ENCODE peak calls at places on chromosomes 1 and 21, in five cellular contexts. R is nephron progenitor cell, P is colonic mucosa, W is progenitor cell of endocrine pancreas, V is cardiac fibroblast. X is an unnamed sample.

GRCh38 chr1:147292012-147292411 is 49.5 kb downstream of the CHD1L start:
- DNase-seq in P (no peak), V (peak; percentile 62), W (no peak), R (no peak), X (no peak)

GRCh38 chr21:45874716-45875415 is 106.7 kb upstream of the COL6A1 start:
- DNase-seq in W (no peak), V (peak; percentile 97), P (peak; percentile 50), R (no peak), X (no peak)

GRCh38 chr1:188433428-188433827 is 1604.7 kb downstream of the PLA2G4A start:
- DNase-seq in W (no peak), R (no peak), P (no peak), V (no peak), X (no peak)

GRCh38 chr1:25754421-25755195 is 45.4 kb upstream of the SELENON start:
- DNase-seq in W (no peak), P (no peak), R (no peak), V (no peak), X (no peak)

GRCh38 chr1:246567258-246568235 is 1.3 kb downstream of the CNST start:
- DNase-seq in P (no peak), V (peak; percentile 83), R (no peak), W (no peak), X (no peak)

GRCh38 chr1:228062812-228063211 is 19.7 kb upstream of the ARF1 start:
- DNase-seq in W (no peak), P (no peak), V (no peak), R (no peak), X (no peak)

GRCh38 chr1:198253668-198254067 is 96.9 kb downstream of the NEK7 start:
- DNase-seq in P (no peak), V (peak; percentile 57), R (no peak), W (no peak), X (no peak)

GRCh38 chr1:164774413-164774812 is 215.4 kb downstream of the PBX1 start:
- DNase-seq in R (no peak), V (no peak), P (no peak), W (no peak), X (no peak)

GRCh38 chr1:55898191-55898590 is 681.2 kb downstream of the PLPP3 start:
- DNase-seq in P (no peak), W (no peak), V (peak; percentile 90), R (no peak), X (no peak)

GRCh38 chr1:223176437-223176836 is 33.4 kb upstream of the TLR5 start:
- DNase-seq in V (no peak), R (no peak), W (no peak), P (no peak), X (no peak)

GRCh38 chr1:28646040-28646439 is 2.4 kb upstream of the RNU11 start:
- DNase-seq in V (peak; percentile 13), P (no peak), R (no peak), W (no peak), X (no peak)

GRCh38 chr1:239657291-239657690 is 270.9 kb downstream of the CHRM3 start:
- DNase-seq in R (no peak), V (no peak), W (no peak), P (no peak), X (no peak)

GRCh38 chr1:205263580-205264190 is 35.9 kb downstream of the TMCC2 start:
- DNase-seq in P (no peak), R (no peak), W (no peak), V (peak; percentile 41), X (no peak)

GRCh38 chr1:60746278-60746761 is 336.0 kb upstream of the NFIA start:
- DNase-seq in P (no peak), R (peak; percentile 17), W (no peak), V (no peak), X (no peak)

GRCh38 chr1:46041551-46041950 is 90.9 kb downstream of the PIK3R3 start:
- DNase-seq in P (no peak), W (no peak), V (no peak), R (no peak), X (no peak)

GRCh38 chr1:207152792-207153434 is 48.9 kb downstream of the C4BPA start:
- DNase-seq in W (no peak), P (no peak), R (no peak), V (no peak), X (no peak)

GRCh38 chr1:89670168-89670567 is 37.2 kb downstream of the LRRC8C start:
- DNase-seq in R (no peak), P (no peak), W (no peak), V (peak; percentile 78), X (no peak)

GRCh38 chr1:2330511-2331199 is 60.7 kb downstream of the MORN1 start:
- DNase-seq in W (no peak), R (no peak), P (no peak), V (peak; percentile 87), X (no peak)

GRCh38 chr1:190126728-190127127 is 350.9 kb downstream of the BRINP3 start:
- DNase-seq in P (no peak), R (no peak), V (no peak), W (no peak), X (no peak)

GRCh38 chr1:201538618-201539551 is at the start of gene NAV1:
- DNase-seq in P (peak; percentile 55), W (peak; percentile 45), R (peak; percentile 80), V (peak; percentile 87), X (peak; percentile 63)

GRCh38 chr21:23574932-23575331 is 2032.3 kb downstream of the MRPL39 start:
- DNase-seq in V (no peak), W (no peak), P (no peak), R (no peak), X (no peak)

GRCh38 chr1:50700226-50701020 is 259.6 kb downstream of the FAF1 start:
- DNase-seq in R (no peak), P (no peak), W (no peak), V (no peak), X (peak; percentile 4)

GRCh38 chr1:191483997-191484396 is 674.3 kb upstream of the RGS18 start:
- DNase-seq in P (no peak), R (no peak), V (no peak), W (no peak), X (no peak)

GRCh38 chr1:182281541-182281940 is 110.0 kb downstream of the GLUL start:
- DNase-seq in R (no peak), W (no peak), V (no peak), P (no peak), X (no peak)

GRCh38 chr1:211518330-211519289 is 26.6 kb upstream of the RD3 start:
- DNase-seq in W (no peak), V (no peak), R (no peak), P (no peak), X (no peak)

DNA sequence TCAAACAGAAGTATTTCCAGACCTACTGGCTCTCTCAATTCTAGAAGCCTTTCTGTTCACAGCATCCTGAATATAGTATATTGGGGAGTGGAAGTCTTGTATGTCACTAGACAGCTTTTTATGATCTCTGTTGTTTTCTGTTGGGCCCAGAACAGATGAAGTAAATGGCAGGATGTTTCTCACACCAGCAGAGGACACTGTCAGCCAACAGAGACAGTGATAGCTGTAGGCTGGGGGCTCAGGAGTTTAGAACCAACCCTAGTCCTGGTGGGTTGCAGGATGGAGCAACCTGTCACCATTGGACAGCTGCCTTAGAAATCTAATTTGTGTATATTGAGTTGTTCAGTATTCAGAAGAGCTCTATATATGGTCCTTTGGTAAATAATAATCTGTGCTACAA is 16.9 kb downstream of the AGO1 start:
- DNase-seq in P (no peak), V (no peak), W (no peak), R (no peak), X (no peak)
- TF ChIP-seq CTCF in P (no peak), V (no peak), W (no peak), R (no peak), X (no peak)

GRCh38 chr21:40416572-40416971 is 430.4 kb downstream of the DSCAM start:
- DNase-seq in P (no peak), W (no peak), R (no peak), V (no peak), X (no peak)
- TF ChIP-seq CTCF in P (no peak), W (no peak), R (no peak), V (no peak), X (no peak)

GRCh38 chr21:42669069-42669468 is 15.6 kb downstream of the PDE9A start:
- DNase-seq in V (peak; percentile 58), R (no peak), W (no peak), P (no peak), X (no peak)
- TF ChIP-seq CTCF in V (peak; percentile 29), R (no peak), W (peak; percentile 29), P (no peak), X (no peak)

DNA sequence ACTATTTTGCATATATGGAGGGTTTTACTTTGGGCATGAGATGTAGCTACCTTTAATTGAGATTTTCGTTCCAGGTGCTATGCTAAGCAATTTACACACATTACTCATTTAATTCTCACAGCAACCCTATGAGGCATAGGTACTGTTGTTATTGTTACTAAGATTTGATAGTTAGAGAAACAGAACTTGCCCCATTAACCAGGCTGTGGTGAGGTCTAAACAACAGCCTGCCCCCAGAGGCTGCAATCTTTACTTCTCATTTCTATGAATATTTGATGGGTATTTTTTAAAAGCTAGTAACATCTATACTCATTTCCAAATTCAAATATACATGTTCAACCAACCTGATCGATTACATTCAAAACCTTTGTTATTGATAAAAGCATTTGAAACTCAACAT is 155.6 kb downstream of the GALNT2 start:
- DNase-seq in P (no peak), W (no peak), R (no peak), V (peak; percentile 42), X (no peak)
- TF ChIP-seq CTCF in P (no peak), W (no peak), R (no peak), V (peak; percentile 33), X (peak; percentile 14)

GRCh38 chr21:21373969-21374368 is 375.8 kb downstream of the NCAM2 start:
- DNase-seq in P (no peak), W (no peak), V (peak; percentile 20), R (no peak), X (no peak)
- TF ChIP-seq CTCF in P (no peak), W (no peak), V (peak; percentile 23), R (no peak), X (peak; percentile 30)

DNA sequence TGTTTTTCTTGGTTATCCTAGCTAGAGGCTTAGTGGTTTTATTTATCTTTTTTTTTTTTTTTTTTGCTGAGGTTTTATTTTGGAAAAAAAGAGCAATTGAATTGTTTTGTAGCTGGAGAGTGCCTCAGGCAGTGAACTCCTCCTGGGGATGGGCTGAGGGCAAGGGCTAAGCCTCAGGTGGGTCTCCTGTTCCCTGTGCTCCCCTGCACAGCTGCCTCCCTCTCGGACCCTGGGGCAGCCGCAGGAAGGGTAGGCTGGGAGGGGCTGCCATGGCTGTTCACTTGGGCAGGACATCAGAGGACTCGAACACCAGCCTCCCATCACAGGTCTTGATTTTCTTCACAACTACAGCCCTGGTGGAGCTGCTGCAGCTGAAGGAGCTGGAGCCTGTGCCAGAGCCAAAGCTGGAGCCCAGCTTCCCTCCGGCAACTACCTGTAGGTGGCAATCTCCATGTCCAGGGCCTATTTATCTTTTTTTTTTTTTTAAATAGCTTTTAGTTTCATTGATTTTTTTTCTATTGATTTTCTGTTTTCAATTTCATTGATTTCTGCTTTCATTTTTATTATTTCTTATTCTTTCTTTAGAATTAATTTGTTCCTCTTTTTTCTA is 28.9 kb downstream of the LEPR start:
- DNase-seq in V (no peak), W (no peak), R (no peak), P (no peak), X (no peak)
- TF ChIP-seq CTCF in V (no peak), W (peak; percentile 22), R (no peak), P (no peak), X (no peak)